ENCODE peak calls at places on chromosomes 4 and X, in nine cellular contexts. N, S, O, H, V, B, Y, A and W are unnamed samples.

GRCh38 chrX:14964500-14964899 is 91.3 kb downstream of the MOSPD2 start:
- DNase-seq in N (no peak), S (no peak), O (no peak), H (no peak), V (no peak), B (no peak), Y (no peak), A (no peak), W (no peak)

GRCh38 chrX:71989768-71990167 is 79.1 kb downstream of the NHSL2 start:
- DNase-seq in N (no peak), S (no peak), O (no peak), H (no peak), V (peak), B (no peak), Y (no peak), A (peak), W (no peak)

GRCh38 chrX:18353931-18354368 is 538 bp downstream of the SCML2 start:
- DNase-seq in N (peak), S (no peak), O (no peak), H (no peak), V (peak), B (no peak), Y (peak), A (no peak), W (no peak)

GRCh38 chrX:153816821-153817220 is 13.5 kb downstream of the PDZD4 start:
- DNase-seq in N (no peak), S (no peak), O (no peak), H (no peak), V (no peak), B (no peak), Y (peak), A (no peak), W (no peak)

GRCh38 chr4:180160195-180160985 is 2082.8 kb upstream of the TENM3 start:
- DNase-seq in N (no peak), S (no peak), O (no peak), H (no peak), V (no peak), B (no peak), Y (no peak), A (no peak), W (no peak)

GRCh38 chrX:154458116-154458953 is at the start of gene PLXNA3:
- DNase-seq in N (peak), S (peak), O (no peak), H (peak), V (peak), B (no peak), Y (peak), A (no peak), W (no peak)

GRCh38 chr4:87087015-87087920 is 133.2 kb downstream of the KLHL8 start:
- DNase-seq in N (no peak), S (no peak), O (no peak), H (no peak), V (no peak), B (no peak), Y (no peak), A (no peak), W (no peak)

GRCh38 chr4:125704726-125705125 is 390.0 kb downstream of the FAT4 start:
- DNase-seq in N (no peak), S (no peak), O (no peak), H (no peak), V (no peak), B (no peak), Y (no peak), A (no peak), W (no peak)

GRCh38 chr4:78171482-78171881 is 114.4 kb downstream of the FRAS1 start:
- DNase-seq in N (no peak), S (no peak), O (no peak), H (no peak), V (no peak), B (no peak), Y (no peak), A (no peak), W (no peak)

GRCh38 chrX:25427873-25428555 is 412.2 kb upstream of the ARX start:
- DNase-seq in N (no peak), S (no peak), O (no peak), H (no peak), V (peak), B (no peak), Y (no peak), A (no peak), W (no peak)
- TF ChIP-seq CTCF in N (no peak), S (no peak), O (peak), H (no peak), V (no peak), B (no peak), Y (no peak), A (no peak), W (no peak)

GRCh38 chr4:23775694-23776093 is 114.2 kb downstream of the PPARGC1A start:
- DNase-seq in N (no peak), S (no peak), O (no peak), H (peak), V (peak), B (no peak), Y (no peak), A (no peak), W (no peak)
- TF ChIP-seq CTCF in N (no peak), S (no peak), O (peak), H (no peak), V (no peak), B (no peak), Y (no peak), A (no peak), W (no peak)

DNA sequence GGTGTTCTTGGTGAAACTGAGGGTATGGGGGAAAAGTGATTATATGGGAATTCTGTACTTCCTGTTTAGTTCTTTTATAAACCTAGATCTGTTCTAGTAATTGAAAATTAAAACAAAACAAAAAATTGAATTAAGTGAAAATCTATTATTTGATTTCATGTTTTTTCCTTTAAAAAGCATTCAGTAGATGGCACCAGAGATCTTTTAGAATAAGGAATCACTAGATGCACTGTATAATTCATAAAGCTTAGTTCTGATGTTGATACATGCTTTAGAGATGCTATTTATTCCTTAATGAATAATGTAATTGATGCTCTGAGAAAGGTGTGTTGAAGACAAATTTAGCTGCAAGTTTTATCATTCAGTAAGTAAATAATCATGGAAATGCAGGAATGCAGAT is 87.3 kb downstream of the LCORL start:
- DNase-seq in N (no peak), S (no peak), O (no peak), H (no peak), V (no peak), B (no peak), Y (no peak), A (no peak), W (no peak)
- TF ChIP-seq CTCF in N (peak), S (no peak), O (peak), H (no peak), V (no peak), B (peak), Y (no peak), A (no peak), W (no peak)

GRCh38 chr4:138522366-138522765 is 280.2 kb upstream of the SLC7A11 start:
- DNase-seq in N (no peak), S (no peak), O (no peak), H (no peak), V (no peak), B (no peak), Y (no peak), A (no peak), W (no peak)
- TF ChIP-seq CTCF in N (peak), S (no peak), O (peak), H (no peak), V (no peak), B (peak), Y (peak), A (no peak), W (no peak)

GRCh38 chr4:123317211-123317610 is 79.4 kb upstream of the SPRY1 start:
- DNase-seq in N (no peak), S (no peak), O (no peak), H (no peak), V (no peak), B (no peak), Y (no peak), A (no peak), W (no peak)

GRCh38 chr4:123315617-123316016 is 81.0 kb upstream of the SPRY1 start:
- DNase-seq in N (peak), S (no peak), O (no peak), H (no peak), V (peak), B (no peak), Y (no peak), A (no peak), W (no peak)

GRCh38 chr4:123308667-123309066 is 87.9 kb upstream of the SPRY1 start:
- DNase-seq in N (no peak), S (no peak), O (no peak), H (no peak), V (no peak), B (no peak), Y (no peak), A (no peak), W (no peak)

GRCh38 chr4:123312951-123313592 is 83.5 kb upstream of the SPRY1 start:
- DNase-seq in N (no peak), S (no peak), O (no peak), H (no peak), V (no peak), B (no peak), Y (no peak), A (no peak), W (no peak)
- TF ChIP-seq CTCF in N (no peak), S (no peak), O (no peak), H (no peak), V (no peak), B (no peak), Y (no peak), A (no peak), W (no peak)

GRCh38 chrX:49846545-49846944 is 17.4 kb downstream of the PAGE4 start:
- DNase-seq in N (no peak), S (no peak), O (no peak), H (no peak), V (no peak), B (no peak), Y (no peak), A (no peak), W (no peak)
- TF ChIP-seq CTCF in N (no peak), S (no peak), O (no peak), H (no peak), V (no peak), B (no peak), Y (no peak), A (no peak), W (no peak)

DNA sequence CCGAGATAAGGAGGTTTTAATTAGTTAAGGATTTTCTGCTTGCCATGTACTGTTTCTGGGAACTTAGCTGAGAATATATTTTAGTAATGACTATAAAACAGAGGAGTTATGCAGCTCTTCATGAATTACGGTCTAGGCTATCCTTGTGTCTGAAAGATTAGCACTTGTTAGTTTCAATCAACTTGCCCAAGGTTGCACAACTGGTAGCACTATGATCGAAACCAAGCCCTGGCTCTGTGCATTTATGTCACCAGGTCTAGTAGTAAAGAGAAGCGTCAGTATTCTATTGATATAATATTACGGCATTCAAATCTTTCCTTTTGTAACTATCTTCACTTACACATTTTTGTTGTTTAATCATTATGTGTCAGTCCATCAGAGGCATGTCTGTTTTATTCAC is 176.0 kb downstream of the TLL1 start:
- DNase-seq in N (no peak), S (no peak), O (no peak), H (no peak), V (no peak), B (no peak), Y (no peak), A (no peak), W (no peak)
- TF ChIP-seq CTCF in N (no peak), S (no peak), O (no peak), H (no peak), V (no peak), B (no peak), Y (no peak), A (no peak), W (no peak)